ENCODE peak calls at places on chromosomes 16 and 17, in six cellular contexts. H is left cardiac atrium; M is NCI-H1048; K is activated CD4-positive, alpha-beta memory T cell treated with anti-CD3 and anti-CD28 coated beads, Interleukin-2, amount 10 ng/mL, durations not matched to agents 7 days and 5 days; B is smooth muscle cell of the brain vasculature; X is posterior cingulate gyrus. Q is an unnamed sample.

GRCh38 chr17:75683467-75684041 is 16.4 kb downstream of the SAP30BP start:
- DNase-seq in H (no peak), M (no peak), K (no peak), B (no peak), X (no peak), Q (no peak)

GRCh38 chr17:38667099-38667786 is 7.5 kb downstream of the EPOP start:
- DNase-seq in H (peak), M (no peak), K (peak), B (peak), X (peak), Q (peak)

GRCh38 chr17:54194268-54194667 is 371.5 kb downstream of the KIF2B start:
- DNase-seq in H (no peak), M (no peak), K (no peak), B (no peak), X (no peak), Q (no peak)

GRCh38 chr17:37818689-37819088 is 73.8 kb upstream of the HNF1B start:
- DNase-seq in H (no peak), M (no peak), K (no peak), B (no peak), X (no peak), Q (peak)

GRCh38 chr16:66250686-66251405 is 115.6 kb upstream of the CDH5 start:
- DNase-seq in H (peak), M (no peak), K (no peak), B (no peak), X (no peak), Q (peak)

GRCh38 chr16:24609740-24610420 is 70.5 kb downstream of the RBBP6 start:
- DNase-seq in H (peak), M (peak), K (no peak), B (no peak), X (peak), Q (peak)

GRCh38 chr16:75044800-75045361 is 46.1 kb downstream of the ZNRF1 start:
- DNase-seq in H (peak), M (no peak), K (no peak), B (no peak), X (no peak), Q (no peak)

GRCh38 chr16:17222756-17223411 is 247.9 kb downstream of the XYLT1 start:
- DNase-seq in H (peak), M (no peak), K (no peak), B (no peak), X (no peak), Q (no peak)

GRCh38 chr17:81518785-81519283 is 6.2 kb upstream of the ACTG1 start:
- DNase-seq in H (peak), M (no peak), K (peak), B (no peak), X (peak), Q (peak)

GRCh38 chr17:48630009-48630924 is 4.1 kb upstream of the HOXB9 start:
- DNase-seq in H (no peak), M (no peak), K (no peak), B (no peak), X (no peak), Q (no peak)

GRCh38 chr17:76727745-76728456 is 1.3 kb downstream of the METTL23 start:
- DNase-seq in H (no peak), M (no peak), K (peak), B (no peak), X (no peak), Q (no peak)

GRCh38 chr16:58678716-58679115 is 5.9 kb downstream of the SLC38A7 start:
- DNase-seq in H (no peak), M (no peak), K (no peak), B (no peak), X (peak), Q (peak)

GRCh38 chr17:36602924-36603384 is 1.6 kb downstream of the MRM1 start:
- DNase-seq in H (peak), M (no peak), K (peak), B (peak), X (no peak), Q (peak)

GRCh38 chr16:76265434-76266045 is 11.7 kb upstream of the CNTNAP4 start:
- DNase-seq in H (no peak), M (no peak), K (peak), B (no peak), X (no peak), Q (peak)

GRCh38 chr17:12536021-12536420 is 129.7 kb upstream of the MYOCD start:
- DNase-seq in H (no peak), M (no peak), K (no peak), B (no peak), X (no peak), Q (no peak)

GRCh38 chr16:63461248-63461841 is 1425.1 kb upstream of the CDH8 start:
- DNase-seq in H (no peak), M (no peak), K (no peak), B (peak), X (no peak), Q (no peak)

GRCh38 chr17:81934098-81934757 is 2.9 kb downstream of the PYCR1 start:
- DNase-seq in H (no peak), M (no peak), K (no peak), B (no peak), X (no peak), Q (no peak)

GRCh38 chr17:82963104-82963950 is 116.1 kb upstream of the METRNL start:
- DNase-seq in H (peak), M (no peak), K (peak), B (peak), X (peak), Q (peak)

GRCh38 chr17:15414502-15415348 is 52.7 kb downstream of the CDRT4 start:
- DNase-seq in H (peak), M (no peak), K (no peak), B (no peak), X (peak), Q (no peak)

GRCh38 chr16:20918486-20919239 is 18.1 kb downstream of the LYRM1 start:
- DNase-seq in H (peak), M (no peak), K (no peak), B (no peak), X (no peak), Q (peak)

GRCh38 chr16:57260294-57260929 is 15.4 kb downstream of the ARL2BP start:
- DNase-seq in H (peak), M (no peak), K (no peak), B (peak), X (peak), Q (peak)